ENCODE peak calls at places on chromosomes 5 and 9, in six cellular contexts. One of them, this sample, is unnamed.
A peak's percentile ranks its signal among the peaks of the same experiment; 100 is the strongest.

GRCh38 chr9:106728860-106729259 is 134.1 kb upstream of the ZNF462 start:
- DNase-seq in transverse colon: no peak
- DNase-seq in cardiac muscle cell: no peak
- DNase-seq in astrocyte of the spinal cord: no peak
- DNase-seq in CD8-positive, alpha-beta T cell: no peak
- DNase-seq in heart left ventricle: no peak
- DNase-seq in this sample: no peak

GRCh38 chr5:166772770-166773169 is 1518.7 kb upstream of the WWC1 start:
- DNase-seq in CD8-positive, alpha-beta T cell: no peak
- DNase-seq in cardiac muscle cell: no peak
- DNase-seq in astrocyte of the spinal cord: peak; percentile 73
- DNase-seq in heart left ventricle: no peak
- DNase-seq in transverse colon: no peak
- DNase-seq in this sample: no peak

GRCh38 chr9:12666813-12667212 is 26.4 kb upstream of the TYRP1 start:
- DNase-seq in CD8-positive, alpha-beta T cell: no peak
- DNase-seq in astrocyte of the spinal cord: no peak
- DNase-seq in cardiac muscle cell: peak; percentile 5
- DNase-seq in heart left ventricle: no peak
- DNase-seq in transverse colon: no peak
- DNase-seq in this sample: no peak

GRCh38 chr9:121399883-121400607 is 30.0 kb upstream of the STOM start:
- DNase-seq in astrocyte of the spinal cord: peak; percentile 81
- DNase-seq in CD8-positive, alpha-beta T cell: no peak
- DNase-seq in heart left ventricle: no peak
- DNase-seq in transverse colon: no peak
- DNase-seq in cardiac muscle cell: peak; percentile 75
- DNase-seq in this sample: no peak

GRCh38 chr9:116661037-116661954 is 25.8 kb upstream of the TRIM32 start:
- DNase-seq in astrocyte of the spinal cord: peak; percentile 75
- DNase-seq in CD8-positive, alpha-beta T cell: no peak
- DNase-seq in heart left ventricle: no peak
- DNase-seq in transverse colon: no peak
- DNase-seq in cardiac muscle cell: peak; percentile 79
- DNase-seq in this sample: peak; percentile 25

GRCh38 chr5:107765685-107766063 is 94.9 kb upstream of the EFNA5 start:
- DNase-seq in astrocyte of the spinal cord: no peak
- DNase-seq in heart left ventricle: no peak
- DNase-seq in CD8-positive, alpha-beta T cell: no peak
- DNase-seq in cardiac muscle cell: no peak
- DNase-seq in transverse colon: no peak
- DNase-seq in this sample: no peak

GRCh38 chr5:167049043-167049663 is 1242.3 kb upstream of the WWC1 start:
- DNase-seq in CD8-positive, alpha-beta T cell: no peak
- DNase-seq in cardiac muscle cell: peak; percentile 72
- DNase-seq in astrocyte of the spinal cord: peak; percentile 53
- DNase-seq in transverse colon: peak; percentile 46
- DNase-seq in heart left ventricle: no peak
- DNase-seq in this sample: peak; percentile 52

GRCh38 chr9:35882996-35883395 is 12.8 kb upstream of the OR13J1 start:
- DNase-seq in CD8-positive, alpha-beta T cell: no peak
- DNase-seq in cardiac muscle cell: no peak
- DNase-seq in transverse colon: no peak
- DNase-seq in astrocyte of the spinal cord: no peak
- DNase-seq in heart left ventricle: no peak
- DNase-seq in this sample: no peak

GRCh38 chr5:15354011-15354410 is 146.0 kb upstream of the FBXL7 start:
- DNase-seq in transverse colon: no peak
- DNase-seq in heart left ventricle: no peak
- DNase-seq in CD8-positive, alpha-beta T cell: no peak
- DNase-seq in astrocyte of the spinal cord: no peak
- DNase-seq in cardiac muscle cell: no peak
- DNase-seq in this sample: no peak

GRCh38 chr5:115831163-115831768 is 10.1 kb downstream of the ATG12 start:
- DNase-seq in astrocyte of the spinal cord: peak; percentile 46
- DNase-seq in transverse colon: peak; percentile 15
- DNase-seq in CD8-positive, alpha-beta T cell: no peak
- DNase-seq in heart left ventricle: no peak
- DNase-seq in cardiac muscle cell: peak; percentile 31
- DNase-seq in this sample: peak; percentile 25

GRCh38 chr5:59724482-59725392 is 168.8 kb downstream of the PDE4D start:
- DNase-seq in transverse colon: peak; percentile 26
- DNase-seq in astrocyte of the spinal cord: peak; percentile 39
- DNase-seq in CD8-positive, alpha-beta T cell: no peak
- DNase-seq in heart left ventricle: no peak
- DNase-seq in cardiac muscle cell: peak; percentile 60
- DNase-seq in this sample: peak; percentile 60

GRCh38 chr5:160547872-160548271 is 126.2 kb downstream of the PTTG1 start:
- DNase-seq in CD8-positive, alpha-beta T cell: no peak
- DNase-seq in heart left ventricle: no peak
- DNase-seq in cardiac muscle cell: no peak
- DNase-seq in astrocyte of the spinal cord: no peak
- DNase-seq in transverse colon: no peak
- DNase-seq in this sample: no peak

GRCh38 chr9:10366171-10366779 is 246.5 kb downstream of the PTPRD start:
- DNase-seq in CD8-positive, alpha-beta T cell: no peak
- DNase-seq in cardiac muscle cell: peak; percentile 63
- DNase-seq in heart left ventricle: no peak
- DNase-seq in transverse colon: no peak
- DNase-seq in astrocyte of the spinal cord: peak; percentile 30
- DNase-seq in this sample: peak; percentile 39

GRCh38 chr5:8461543-8461942 is 592.6 kb downstream of the MTRR start:
- DNase-seq in heart left ventricle: no peak
- DNase-seq in astrocyte of the spinal cord: no peak
- DNase-seq in transverse colon: no peak
- DNase-seq in cardiac muscle cell: no peak
- DNase-seq in CD8-positive, alpha-beta T cell: no peak
- DNase-seq in this sample: no peak

GRCh38 chr5:55410840-55411239 is 103.1 kb downstream of the MTREX start:
- DNase-seq in CD8-positive, alpha-beta T cell: no peak
- DNase-seq in transverse colon: no peak
- DNase-seq in heart left ventricle: no peak
- DNase-seq in cardiac muscle cell: no peak
- DNase-seq in astrocyte of the spinal cord: no peak
- DNase-seq in this sample: no peak

GRCh38 chr9:120526493-120526892 is 53.5 kb downstream of the CDK5RAP2 start:
- DNase-seq in cardiac muscle cell: no peak
- DNase-seq in astrocyte of the spinal cord: no peak
- DNase-seq in transverse colon: no peak
- DNase-seq in CD8-positive, alpha-beta T cell: no peak
- DNase-seq in heart left ventricle: no peak
- DNase-seq in this sample: no peak

GRCh38 chr5:102341918-102342317 is 45.8 kb upstream of the SLCO4C1 start:
- DNase-seq in CD8-positive, alpha-beta T cell: no peak
- DNase-seq in heart left ventricle: no peak
- DNase-seq in transverse colon: no peak
- DNase-seq in cardiac muscle cell: no peak
- DNase-seq in astrocyte of the spinal cord: no peak
- DNase-seq in this sample: no peak

GRCh38 chr9:36637491-36638270 is 65.0 kb downstream of the MELK start:
- DNase-seq in astrocyte of the spinal cord: no peak
- DNase-seq in heart left ventricle: no peak
- DNase-seq in CD8-positive, alpha-beta T cell: no peak
- DNase-seq in transverse colon: no peak
- DNase-seq in cardiac muscle cell: peak; percentile 36
- DNase-seq in this sample: peak; percentile 9

GRCh38 chr5:72470817-72471216 is 36.4 kb downstream of the ZNF366 start:
- DNase-seq in heart left ventricle: no peak
- DNase-seq in CD8-positive, alpha-beta T cell: no peak
- DNase-seq in transverse colon: no peak
- DNase-seq in astrocyte of the spinal cord: peak; percentile 41
- DNase-seq in cardiac muscle cell: no peak
- DNase-seq in this sample: no peak

GRCh38 chr9:12819436-12820185 is 44.8 kb downstream of the LURAP1L start:
- DNase-seq in cardiac muscle cell: no peak
- DNase-seq in transverse colon: peak; percentile 19
- DNase-seq in astrocyte of the spinal cord: no peak
- DNase-seq in heart left ventricle: no peak
- DNase-seq in CD8-positive, alpha-beta T cell: no peak
- DNase-seq in this sample: peak; percentile 37

DNA sequence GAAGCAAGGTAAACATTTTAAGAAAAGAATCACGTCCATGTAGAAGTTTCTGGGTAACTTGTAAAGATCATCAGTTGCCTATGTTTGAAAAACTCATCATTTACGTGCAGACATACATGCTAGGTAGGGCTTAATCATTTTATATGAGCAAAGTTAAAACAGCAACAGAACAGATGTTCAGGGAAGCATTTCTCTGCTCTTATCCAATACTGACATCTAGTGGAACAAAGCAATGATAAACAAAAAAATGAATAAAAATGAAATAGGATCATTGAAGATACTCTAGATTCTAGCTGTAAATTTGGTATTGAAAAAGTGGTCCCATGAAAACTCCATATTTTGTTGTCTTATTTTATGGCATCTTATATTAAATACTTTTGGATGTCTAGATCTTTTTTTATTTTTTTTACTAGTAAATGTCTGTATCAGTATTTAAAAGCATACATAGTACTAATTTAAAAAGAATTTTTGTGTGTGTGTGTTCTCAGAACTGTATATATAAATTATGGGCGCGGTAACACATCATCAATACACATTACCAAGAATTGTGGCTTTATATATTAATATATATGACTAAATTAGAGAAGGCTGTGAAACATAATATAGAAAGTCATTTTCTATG is 1050.2 kb downstream of the CDH12 start:
- DNase-seq in heart left ventricle: no peak
- DNase-seq in cardiac muscle cell: peak; percentile 30
- DNase-seq in transverse colon: no peak
- DNase-seq in CD8-positive, alpha-beta T cell: no peak
- DNase-seq in astrocyte of the spinal cord: peak; percentile 47
- DNase-seq in this sample: no peak
- TF ChIP-seq CTCF in heart left ventricle: peak; percentile 39
- TF ChIP-seq CTCF in cardiac muscle cell: peak; percentile 55
- TF ChIP-seq CTCF in transverse colon: no peak
- TF ChIP-seq CTCF in CD8-positive, alpha-beta T cell: no peak
- TF ChIP-seq CTCF in astrocyte of the spinal cord: peak; percentile 50
- TF ChIP-seq CTCF in this sample: peak; percentile 40

GRCh38 chr9:91778031-91778430 is 172.0 kb downstream of the ROR2 start:
- DNase-seq in heart left ventricle: no peak
- DNase-seq in transverse colon: no peak
- DNase-seq in cardiac muscle cell: no peak
- DNase-seq in CD8-positive, alpha-beta T cell: no peak
- DNase-seq in astrocyte of the spinal cord: peak; percentile 12
- DNase-seq in this sample: no peak

GRCh38 chr9:91777437-91777836 is 172.6 kb downstream of the ROR2 start:
- DNase-seq in CD8-positive, alpha-beta T cell: no peak
- DNase-seq in astrocyte of the spinal cord: peak; percentile 51
- DNase-seq in heart left ventricle: no peak
- DNase-seq in cardiac muscle cell: no peak
- DNase-seq in transverse colon: no peak
- DNase-seq in this sample: no peak

GRCh38 chr9:91775011-91775707 is 174.9 kb downstream of the ROR2 start:
- DNase-seq in heart left ventricle: peak; percentile 77
- DNase-seq in cardiac muscle cell: peak; percentile 81
- DNase-seq in astrocyte of the spinal cord: peak; percentile 47
- DNase-seq in transverse colon: peak; percentile 76
- DNase-seq in CD8-positive, alpha-beta T cell: peak; percentile 39
- DNase-seq in this sample: peak; percentile 82

GRCh38 chr9:91776409-91777365 is 173.3 kb downstream of the ROR2 start:
- DNase-seq in heart left ventricle: no peak
- DNase-seq in astrocyte of the spinal cord: peak; percentile 19
- DNase-seq in cardiac muscle cell: no peak
- DNase-seq in transverse colon: no peak
- DNase-seq in CD8-positive, alpha-beta T cell: no peak
- DNase-seq in this sample: no peak

DNA sequence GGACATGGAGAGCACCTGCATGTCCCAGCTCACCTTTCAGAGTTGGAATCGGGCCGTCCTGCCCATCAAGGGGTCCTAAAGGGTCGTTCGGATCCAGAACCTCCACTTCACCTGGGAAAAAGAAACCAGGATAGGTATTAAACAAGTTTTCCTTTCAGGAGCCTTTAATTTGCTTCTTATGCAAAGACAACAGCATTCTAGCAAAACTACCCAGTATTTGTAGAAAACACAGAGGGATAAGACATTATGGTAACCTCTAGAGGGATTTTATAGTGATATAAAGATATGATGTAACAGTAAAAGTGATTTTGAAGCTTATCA is 174.4 kb downstream of the ROR2 start:
- DNase-seq in heart left ventricle: no peak
- DNase-seq in CD8-positive, alpha-beta T cell: no peak
- DNase-seq in cardiac muscle cell: no peak
- DNase-seq in transverse colon: no peak
- DNase-seq in astrocyte of the spinal cord: no peak
- DNase-seq in this sample: no peak
- TF ChIP-seq CTCF in heart left ventricle: no peak
- TF ChIP-seq CTCF in CD8-positive, alpha-beta T cell: peak; percentile 6
- TF ChIP-seq CTCF in cardiac muscle cell: no peak
- TF ChIP-seq CTCF in transverse colon: no peak
- TF ChIP-seq CTCF in astrocyte of the spinal cord: no peak
- TF ChIP-seq CTCF in this sample: peak; percentile 31

DNA sequence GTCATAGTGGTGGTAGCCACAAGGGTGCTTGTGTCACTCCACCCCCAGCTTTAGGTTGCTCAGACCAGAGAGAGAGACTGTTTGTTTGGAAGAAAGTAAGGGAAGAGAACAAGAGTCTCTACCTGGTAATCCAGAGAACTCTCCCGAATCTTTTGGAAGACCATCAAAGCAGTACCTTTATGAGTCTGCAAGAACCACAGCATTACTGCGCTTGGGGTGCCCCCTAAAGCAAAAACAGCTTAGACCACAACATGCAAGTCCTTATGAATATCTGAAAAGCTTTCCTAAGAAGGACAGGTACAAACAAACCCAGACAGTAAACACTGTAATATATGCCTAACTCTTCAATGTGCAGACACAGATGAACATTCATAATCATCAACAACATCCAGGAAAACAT is 1398.6 kb upstream of the C9orf72 start:
- DNase-seq in astrocyte of the spinal cord: no peak
- DNase-seq in cardiac muscle cell: no peak
- DNase-seq in transverse colon: no peak
- DNase-seq in CD8-positive, alpha-beta T cell: no peak
- DNase-seq in heart left ventricle: no peak
- DNase-seq in this sample: no peak
- TF ChIP-seq CTCF in astrocyte of the spinal cord: no peak
- TF ChIP-seq CTCF in cardiac muscle cell: no peak
- TF ChIP-seq CTCF in transverse colon: no peak
- TF ChIP-seq CTCF in CD8-positive, alpha-beta T cell: no peak
- TF ChIP-seq CTCF in heart left ventricle: no peak
- TF ChIP-seq CTCF in this sample: no peak

DNA sequence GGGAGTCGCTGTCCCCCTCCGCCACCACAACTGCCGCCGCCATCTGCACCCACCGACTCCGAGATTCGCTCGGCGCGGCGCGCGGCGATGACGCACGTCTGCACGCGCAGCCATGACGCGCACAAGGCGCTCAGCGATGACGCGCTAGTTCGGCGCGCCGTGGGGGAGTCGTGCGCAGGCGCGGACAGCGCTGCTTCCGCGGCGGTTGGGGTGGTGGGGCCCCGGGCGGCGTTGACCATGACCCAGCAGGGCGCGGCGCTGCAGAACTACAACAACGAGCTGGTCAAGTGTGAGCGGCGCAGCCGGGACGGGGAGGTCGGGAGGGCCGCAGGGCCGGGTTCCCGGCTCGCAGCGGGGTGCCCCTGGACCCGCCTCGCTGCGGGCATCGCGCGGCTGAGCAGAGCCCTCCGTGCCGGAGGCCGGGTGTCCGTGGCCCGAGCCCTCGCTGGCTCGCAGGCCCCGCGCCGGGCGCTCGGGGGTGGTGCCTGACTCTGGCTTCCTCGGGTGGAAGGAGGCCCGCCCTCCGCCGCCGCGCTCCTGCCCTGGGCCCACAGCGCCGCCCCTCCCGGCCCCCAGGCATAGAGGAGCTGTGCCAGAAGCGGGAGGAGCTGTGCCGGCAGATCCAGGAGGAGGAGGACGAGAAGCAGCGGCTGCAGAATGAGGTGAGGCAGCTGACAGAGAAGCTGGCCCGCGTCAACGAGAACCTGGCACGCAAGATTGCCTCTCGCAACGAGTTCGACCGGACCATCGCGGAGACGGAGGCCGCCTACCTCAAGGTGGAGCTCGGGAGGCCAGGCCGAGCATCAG is at the start of the genes ANAPC2 and SSNA1:
- DNase-seq in transverse colon: peak; percentile 95
- DNase-seq in astrocyte of the spinal cord: peak; percentile 94
- DNase-seq in cardiac muscle cell: peak; percentile 96
- DNase-seq in CD8-positive, alpha-beta T cell: peak; percentile 84
- DNase-seq in heart left ventricle: peak; percentile 97
- DNase-seq in this sample: peak; percentile 95
- TF ChIP-seq CTCF in transverse colon: peak; percentile 58
- TF ChIP-seq CTCF in astrocyte of the spinal cord: peak; percentile 58
- TF ChIP-seq CTCF in cardiac muscle cell: peak; percentile 50
- TF ChIP-seq CTCF in CD8-positive, alpha-beta T cell: peak; percentile 56
- TF ChIP-seq CTCF in heart left ventricle: peak; percentile 16
- TF ChIP-seq CTCF in this sample: no peak

This sample was measured in endothelial cell.